ENCODE peak calls at places on chromosomes 11 and 22, in eight cellular contexts. M is heart right ventricle; T is PC-9; I is cardiac muscle cell; P is colonic mucosa; C is body of pancreas; N is fibroblast of lung; A is CD4-positive, CD25-positive, alpha-beta regulatory T cell. R is an unnamed sample. For H3K36me3 and H3K27me3, the result is how much of the 10 kb centered on the place peaks cover.

GRCh38 chr11:26143553-26144308 is 188.2 kb upstream of the ANO3 start:
- DNase-seq in M (no peak), P (no peak), A (no peak), C (no peak), I (no peak), T (no peak), N (no peak), R (no peak)

GRCh38 chr11:95284057-95285052 is 53.4 kb upstream of the SESN3 start:
- DNase-seq in I (no peak), T (no peak), A (no peak), C (no peak), M (no peak), N (no peak), P (no peak), R (no peak)

GRCh38 chr22:29842740-29843139 is 4.7 kb upstream of the ASCC2 start:
- DNase-seq in N (peak), I (no peak), M (no peak), C (no peak), A (no peak), T (peak), P (no peak), R (peak)

GRCh38 chr11:45023065-45023365 is 72.3 kb upstream of the TP53I11 start:
- DNase-seq in T (no peak), A (no peak), P (no peak), M (no peak), N (no peak), I (no peak), C (no peak), R (no peak)

GRCh38 chr11:13338437-13339069 is 61.0 kb downstream of the BMAL1 start:
- DNase-seq in I (no peak), N (peak), P (no peak), C (no peak), M (no peak), T (no peak), A (peak), R (peak)

GRCh38 chr11:27839226-27839913 is 139.1 kb upstream of the BDNF start:
- DNase-seq in A (no peak), M (no peak), P (no peak), N (peak), I (no peak), C (no peak), T (no peak), R (no peak)

GRCh38 chr11:19076744-19077589 is 16.4 kb upstream of the MRGPRX2 start:
- DNase-seq in M (peak), A (peak), P (peak), I (peak), N (peak), T (peak), C (peak), R (peak)

GRCh38 chr11:33133761-33134160 is 27.5 kb downstream of the CSTF3 start:
- DNase-seq in P (no peak), I (no peak), C (no peak), A (no peak), M (no peak), N (no peak), T (no peak), R (no peak)

GRCh38 chr22:44387486-44387885 is 74.7 kb upstream of the SHISAL1 start:
- DNase-seq in A (no peak), N (no peak), I (no peak), T (no peak), M (no peak), C (no peak), P (no peak), R (no peak)

GRCh38 chr11:129935723-129936122 is 40.3 kb upstream of the NFRKB start:
- DNase-seq in P (no peak), N (no peak), T (no peak), C (no peak), M (no peak), A (no peak), I (no peak), R (no peak)

GRCh38 chr11:65501005-65501529 is 2.2 kb downstream of the MALAT1 start:
- DNase-seq in P (no peak), N (no peak), I (no peak), T (no peak), A (peak), M (no peak), C (no peak), R (no peak)

GRCh38 chr11:73227571-73228211 is 9.6 kb downstream of the P2RY2 start:
- DNase-seq in T (peak), M (no peak), C (peak), I (no peak), A (no peak), P (peak), N (no peak), R (no peak)

GRCh38 chr11:45603930-45604682 is 61.3 kb downstream of the CHST1 start:
- DNase-seq in T (no peak), C (no peak), A (no peak), P (no peak), I (no peak), M (peak), N (no peak), R (no peak)

GRCh38 chr22:43295660-43296059 is 47.5 kb downstream of the SCUBE1 start:
- DNase-seq in C (no peak), N (no peak), A (no peak), M (no peak), I (no peak), T (no peak), P (no peak), R (no peak)

GRCh38 chr11:6251990-6252473 is 7.6 kb upstream of the CCKBR start:
- DNase-seq in A (no peak), C (peak), N (peak), M (no peak), T (no peak), I (no peak), P (no peak), R (no peak)

GRCh38 chr22:44726439-44726838 is 24.4 kb downstream of the PRR5 start:
- DNase-seq in N (no peak), M (no peak), C (no peak), P (no peak), T (no peak), I (no peak), A (no peak), R (no peak)

GRCh38 chr11:14894657-14895598 is 2.9 kb upstream of the CYP2R1 start:
- DNase-seq in P (no peak), T (no peak), N (peak), M (no peak), A (no peak), C (peak), I (no peak), R (no peak)

GRCh38 chr11:35146074-35146521 is 7.1 kb downstream of the CD44 start:
- DNase-seq in P (no peak), M (no peak), N (no peak), T (peak), A (peak), C (no peak), I (no peak), R (no peak)

GRCh38 chr22:48929276-48929790 is 898.3 kb downstream of the BRD1 start:
- DNase-seq in T (no peak), A (no peak), N (no peak), I (no peak), C (no peak), P (peak), M (no peak), R (no peak)

GRCh38 chr22:46237453-46238158 is 12.5 kb downstream of the CDPF1 start:
- DNase-seq in P (no peak), T (no peak), A (no peak), I (no peak), C (no peak), N (no peak), M (peak), R (no peak)

GRCh38 chr11:76615950-76616349 is 54.6 kb downstream of the LRRC32 start:
- DNase-seq in A (no peak), T (no peak), C (peak), I (no peak), P (peak), N (peak), M (peak), R (peak)

GRCh38 chr11:99037057-99037456 is 16.3 kb downstream of the CNTN5 start:
- DNase-seq in I (no peak), C (no peak), T (no peak), M (no peak), P (no peak), N (no peak), A (no peak), R (no peak)

GRCh38 chr11:119773016-119773415 is 44.0 kb upstream of the NECTIN1 start:
- DNase-seq in M (no peak), C (no peak), N (no peak), T (no peak), I (no peak), A (no peak), P (no peak), R (no peak)

GRCh38 chr11:116887909-116888556 is 50.6 kb upstream of the APOA1 start:
- DNase-seq in N (no peak), P (no peak), M (no peak), I (peak), T (no peak), A (no peak), C (no peak), R (no peak)

GRCh38 chr11:107275632-107276031 is 182.0 kb downstream of the CWF19L2 start:
- DNase-seq in A (no peak), N (no peak), T (no peak), C (no peak), M (no peak), P (no peak), I (no peak), R (peak)

GRCh38 chr11:22666700-22667439 is 459 bp downstream of the GAS2 start:
- DNase-seq in M (peak), A (peak), N (peak), T (peak), C (peak), P (peak), I (peak), R (peak)

GRCh38 chr11:129743029-129743846 is 72.4 kb upstream of the TMEM45B start:
- DNase-seq in N (no peak), A (no peak), C (no peak), M (no peak), I (no peak), T (no peak), P (no peak), R (no peak)

GRCh38 chr11:42972741-42973140 is 339.1 kb upstream of the API5 start:
- DNase-seq in C (no peak), M (no peak), A (no peak), N (no peak), T (no peak), I (no peak), P (no peak), R (no peak)

GRCh38 chr22:26364066-26365015 is 64.7 kb upstream of the ASPHD2 start:
- DNase-seq in N (peak), M (peak), P (peak), A (peak), I (peak), C (peak), T (peak), R (peak)

GRCh38 chr11:3723014-3723708 is 52.0 kb upstream of the CHRNA10 start:
- DNase-seq in N (peak), T (no peak), M (no peak), P (no peak), I (no peak), A (no peak), C (no peak), R (peak)

GRCh38 chr11:1546536-1547466 is 25.3 kb downstream of the DUSP8 start:
- DNase-seq in A (peak), T (peak), N (peak), P (peak), I (peak), M (peak), C (peak), R (peak)

GRCh38 chr22:39039306-39040126 is 1.1 kb upstream of the APOBEC3F start:
- DNase-seq in P (no peak), N (no peak), C (no peak), T (no peak), A (no peak), M (no peak), I (no peak), R (no peak)

GRCh38 chr11:2271077-2271326 is 614 bp upstream of the ASCL2 start:
- DNase-seq in T (no peak), C (no peak), M (peak), P (peak), A (peak), N (no peak), I (no peak), R (no peak)

GRCh38 chr11:65575568-65576231 is at the start of gene EHBP1L1:
- DNase-seq in C (peak), P (peak), T (peak), M (peak), I (peak), A (peak), N (peak), R (peak)

GRCh38 chr11:114080219-114080618 is 20.7 kb downstream of the ZBTB16 start:
- DNase-seq in C (peak), T (no peak), M (no peak), A (no peak), N (peak), I (no peak), P (no peak), R (no peak)

GRCh38 chr11:66853242-66854229 is 3.3 kb upstream of the LRFN4 start:
- DNase-seq in C (no peak), N (no peak), T (no peak), A (no peak), P (no peak), M (no peak), I (no peak), R (no peak)

GRCh38 chr11:66409226-66409625 is 11.6 kb upstream of the NPAS4 start:
- DNase-seq in I (no peak), P (no peak), A (no peak), C (no peak), M (no peak), T (no peak), N (no peak), R (no peak)

GRCh38 chr11:20342347-20343279 is 20.9 kb upstream of the HTATIP2 start:
- DNase-seq in C (no peak), I (peak), N (no peak), A (no peak), P (no peak), M (no peak), T (no peak), R (no peak)

GRCh38 chr11:27395556-27396258 is 32.7 kb upstream of the CCDC34 start:
- DNase-seq in I (no peak), C (peak), M (no peak), A (no peak), N (peak), T (peak), P (peak), R (peak)

GRCh38 chr22:31748490-31748889 is 1.4 kb downstream of the PRR14L start:
- DNase-seq in M (no peak), N (no peak), A (peak), I (no peak), T (no peak), C (no peak), P (no peak), R (no peak)

GRCh38 chr11:8328848-8329330 is 65.2 kb upstream of the LMO1 start:
- DNase-seq in I (peak), P (peak), A (peak), T (peak), N (peak), C (peak), M (peak), R (peak)
- H3K4me3 ChIP-seq in I (no peak), P (no peak), A (no peak), T (peak), N (no peak), C (no peak), M (peak), R (no peak)

GRCh38 chr11:62565100-62565802 is 8.4 kb downstream of the EEF1G start:
- DNase-seq in N (no peak), A (no peak), P (no peak), M (no peak), T (no peak), I (no peak), C (no peak), R (no peak)
- H3K36me3 ChIP-seq in N (under half), A (half or more), P (under half), M (half or more), T (half or more), I (half or more), C (under half), R (half or more)

GRCh38 chr11:128342511-128343133 is 244.7 kb downstream of the ETS1 start:
- DNase-seq in I (peak), C (peak), M (peak), T (peak), P (peak), N (peak), A (peak), R (peak)
- H3K27me3 ChIP-seq in I (under half), C (under half), M (under half), T (under half), P (under half), N (under half), A (under half), R (under half)

GRCh38 chr11:126990716-126991480 is 9.7 kb downstream of the KIRREL3 start:
- DNase-seq in A (no peak), N (no peak), P (no peak), I (no peak), T (no peak), C (no peak), M (no peak), R (peak)

GRCh38 chr11:126992065-126992803 is 8.3 kb downstream of the KIRREL3 start:
- DNase-seq in C (no peak), T (peak), P (no peak), M (no peak), A (no peak), I (no peak), N (peak), R (peak)

GRCh38 chr11:126993599-126993998 is 7.0 kb downstream of the KIRREL3 start:
- DNase-seq in I (no peak), M (no peak), P (no peak), A (no peak), C (no peak), N (no peak), T (no peak), R (peak)

GRCh38 chr11:126991596-126991995 is 9.0 kb downstream of the KIRREL3 start:
- DNase-seq in P (no peak), M (no peak), I (no peak), C (no peak), A (no peak), N (no peak), T (no peak), R (no peak)

GRCh38 chr11:126992804-126993111 is 7.8 kb downstream of the KIRREL3 start:
- DNase-seq in T (no peak), P (no peak), I (no peak), A (no peak), M (no peak), N (peak), C (no peak), R (peak)
- H3K4me3 ChIP-seq in T (no peak), P (no peak), I (no peak), A (no peak), M (no peak), N (peak), C (no peak), R (peak)